ENCODE peak calls at places on chromosome 14, in six cellular contexts. T, A, B, K, X and D are unnamed samples.

GRCh38 chr14:72625689-72626088 is 268.2 kb downstream of the DPF3 start:
- ATAC-seq in T (no peak), A (no peak), B (no peak), K (no peak), X (no peak), D (no peak)

GRCh38 chr14:75430106-75430505 is 2.3 kb downstream of the JDP2 start:
- ATAC-seq in T (peak), A (no peak), B (no peak), K (no peak), X (peak), D (no peak)

GRCh38 chr14:68596701-68597100 is 196.2 kb downstream of the ZFP36L1 start:
- ATAC-seq in T (no peak), A (no peak), B (no peak), K (no peak), X (peak), D (no peak)

GRCh38 chr14:89012272-89013097 is 188.0 kb downstream of the TTC8 start:
- ATAC-seq in T (peak), A (no peak), B (no peak), K (no peak), X (no peak), D (no peak)

GRCh38 chr14:97642631-97643030 is 845.4 kb downstream of the VRK1 start:
- ATAC-seq in T (no peak), A (no peak), B (no peak), K (no peak), X (no peak), D (no peak)

GRCh38 chr14:72957213-72957612 is 30.9 kb downstream of the DCAF4 start:
- ATAC-seq in T (no peak), A (no peak), B (no peak), K (no peak), X (no peak), D (no peak)

GRCh38 chr14:103581206-103581605 is 18.4 kb downstream of the COA8 start:
- ATAC-seq in T (no peak), A (no peak), B (no peak), K (no peak), X (no peak), D (no peak)

GRCh38 chr14:90577661-90578282 is 180.9 kb downstream of the CALM1 start:
- ATAC-seq in T (no peak), A (no peak), B (no peak), K (peak), X (peak), D (no peak)

GRCh38 chr14:73477618-73478266 is 13.0 kb upstream of the RIOX1 start:
- ATAC-seq in T (peak), A (no peak), B (no peak), K (peak), X (no peak), D (peak)

GRCh38 chr14:35760143-35760542 is 49.0 kb downstream of the RALGAPA1 start:
- ATAC-seq in T (no peak), A (no peak), B (no peak), K (no peak), X (no peak), D (no peak)

GRCh38 chr14:74417201-74417600 is 8.8 kb downstream of the SYNDIG1L start:
- ATAC-seq in T (no peak), A (no peak), B (no peak), K (no peak), X (no peak), D (no peak)